ENCODE peak calls at places on chromosome 10, in ten cellular contexts. X is stimulated activated CD4-positive, alpha-beta T cell treated with anti-CD3 and anti-CD28 coated beads, TNF-alpha, amount 100 ng/mL, for 24 hours; N is A549; K is kidney tubule cell; P is endothelial cell; H is ascending aorta; A is left ventricle myocardium superior; L is WTC11; M is GOT3; O is amniotic stem cell. F is an unnamed sample.

GRCh38 chr10:124467165-124467564 is 5.5 kb downstream of the LHPP start:
- DNase-seq in N (no peak), X (no peak), P (no peak), K (no peak), L (no peak), A (no peak), O (no peak), H (no peak), M (no peak), F (no peak)

GRCh38 chr10:49367600-49367999 is 28.3 kb downstream of the DRGX start:
- DNase-seq in L (no peak), N (no peak), K (peak), H (no peak), O (no peak), A (no peak), X (no peak), P (no peak), M (no peak), F (no peak)

GRCh38 chr10:6322805-6323204 is 120.1 kb downstream of the PFKFB3 start:
- DNase-seq in K (no peak), L (no peak), A (no peak), O (no peak), N (no peak), X (no peak), M (no peak), P (no peak), H (no peak), F (no peak)

GRCh38 chr10:31036209-31036608 is 4.5 kb upstream of the ZNF438 start:
- DNase-seq in N (no peak), H (no peak), X (no peak), P (peak), L (peak), A (no peak), K (peak), M (no peak), O (no peak), F (peak)

GRCh38 chr10:135601-136464 is 578 bp downstream of the ZMYND11 start:
- DNase-seq in K (peak), L (peak), O (peak), X (peak), A (peak), P (peak), N (peak), M (no peak), H (peak), F (no peak)

GRCh38 chr10:17366705-17367104 is 87.7 kb downstream of the ST8SIA6 start:
- DNase-seq in L (no peak), K (no peak), N (no peak), H (no peak), M (no peak), X (no peak), O (no peak), P (no peak), A (no peak), F (no peak)

GRCh38 chr10:100899181-100899580 is 13.6 kb upstream of the SLF2 start:
- DNase-seq in L (no peak), A (no peak), P (no peak), X (no peak), N (no peak), M (no peak), O (no peak), K (no peak), H (no peak), F (no peak)

GRCh38 chr10:45373783-45374450 is at the start of gene ALOX5:
- DNase-seq in P (peak), X (no peak), A (peak), O (no peak), L (peak), H (peak), K (peak), M (no peak), N (peak), F (no peak)

GRCh38 chr10:91632671-91633550 is at the start of gene PPP1R3C:
- DNase-seq in X (peak), L (peak), H (peak), K (peak), A (peak), M (peak), O (peak), N (peak), P (peak), F (peak)

GRCh38 chr10:25176421-25176968 is 1.7 kb downstream of the GPR158 start:
- DNase-seq in A (no peak), L (peak), X (no peak), H (no peak), P (peak), N (no peak), M (no peak), K (no peak), O (no peak), F (no peak)

GRCh38 chr10:98422182-98422581 is 7.2 kb upstream of the PYROXD2 start:
- DNase-seq in O (no peak), K (no peak), P (no peak), N (no peak), L (no peak), M (no peak), X (no peak), A (no peak), H (peak), F (no peak)

GRCh38 chr10:15515207-15515606 is 144.1 kb upstream of the FAM171A1 start:
- DNase-seq in N (no peak), X (no peak), A (peak), K (no peak), H (no peak), M (no peak), L (no peak), P (no peak), O (no peak), F (no peak)

GRCh38 chr10:62277946-62278345 is 9.3 kb upstream of the RTKN2 start:
- DNase-seq in O (no peak), X (no peak), H (no peak), N (no peak), A (no peak), M (no peak), P (no peak), K (peak), L (no peak), F (no peak)

GRCh38 chr10:35328404-35329037 is 7.8 kb upstream of the CCNY start:
- DNase-seq in M (no peak), O (no peak), A (no peak), K (peak), N (no peak), P (no peak), L (no peak), H (no peak), X (no peak), F (no peak)

GRCh38 chr10:70890917-70891431 is 2.6 kb upstream of the PCBD1 start:
- DNase-seq in N (no peak), A (peak), P (no peak), L (peak), H (peak), X (no peak), O (no peak), M (no peak), K (peak), F (no peak)

GRCh38 chr10:132382231-132382922 is 14.6 kb upstream of the PWWP2B start:
- DNase-seq in L (no peak), P (no peak), A (no peak), O (no peak), N (no peak), M (no peak), X (no peak), H (no peak), K (no peak), F (no peak)

GRCh38 chr10:59234814-59235429 is 58.5 kb downstream of the PHYHIPL start:
- DNase-seq in A (no peak), X (no peak), O (peak), K (peak), P (peak), N (no peak), M (no peak), L (no peak), H (no peak), F (no peak)

GRCh38 chr10:95660283-95660682 is 3.8 kb upstream of the ALDH18A1 start:
- DNase-seq in N (no peak), L (no peak), M (no peak), O (no peak), H (no peak), A (no peak), X (no peak), P (no peak), K (peak), F (no peak)

GRCh38 chr10:89421018-89421476 is 6.7 kb downstream of the IFIT5 start:
- DNase-seq in N (no peak), X (no peak), A (no peak), P (no peak), M (no peak), H (no peak), K (no peak), O (no peak), L (no peak), F (no peak)

GRCh38 chr10:72133517-72133916 is 45.2 kb upstream of the SPOCK2 start:
- DNase-seq in A (no peak), K (peak), H (no peak), P (no peak), L (no peak), X (no peak), M (no peak), N (no peak), O (no peak), F (no peak)

GRCh38 chr10:130492266-130492934 is 356.2 kb downstream of the GLRX3 start:
- DNase-seq in K (no peak), M (no peak), P (no peak), H (no peak), X (no peak), A (peak), N (no peak), O (no peak), L (no peak), F (no peak)

GRCh38 chr10:12919574-12919973 is 81.9 kb downstream of the CCDC3 start:
- DNase-seq in X (no peak), P (no peak), H (no peak), M (no peak), A (no peak), L (no peak), N (no peak), K (no peak), O (no peak), F (no peak)

GRCh38 chr10:90175161-90175681 is 473.8 kb downstream of the KIF20B start:
- DNase-seq in P (no peak), N (no peak), X (no peak), A (peak), H (no peak), M (no peak), L (no peak), K (no peak), O (no peak), F (no peak)

GRCh38 chr10:17586741-17587720 is 30.1 kb downstream of the HACD1 start:
- DNase-seq in A (no peak), P (no peak), L (no peak), X (no peak), O (no peak), N (no peak), H (no peak), M (no peak), K (peak), F (no peak)

GRCh38 chr10:3261921-3262320 is 89.3 kb upstream of the PITRM1 start:
- DNase-seq in K (peak), X (no peak), M (no peak), H (no peak), L (no peak), N (no peak), A (no peak), P (no peak), O (no peak), F (no peak)

F was measured in iPS DF 19.7.